ENCODE peak calls at places on chromosomes 7 and 10, in ten cellular contexts. One of them, this sample, is unnamed. For H3K4me1, the result is how much of the 10 kb centered on the place peaks cover.

GRCh38 chr7:151888079-151888673 is 11.3 kb upstream of the PRKAG2 start:
- DNase-seq in colonic mucosa: no peak
- DNase-seq in Panc1: no peak
- DNase-seq in astrocyte: no peak
- DNase-seq in K562: no peak
- DNase-seq in pancreas: peak
- DNase-seq in mammary epithelial cell: no peak
- DNase-seq in left ventricle myocardium inferior: no peak
- DNase-seq in CD8-positive, alpha-beta memory T cell: no peak
- DNase-seq in mesenchymal stem cell: no peak
- DNase-seq in this sample: no peak

GRCh38 chr7:23938937-23939552 is 229.0 kb downstream of the STK31 start:
- DNase-seq in colonic mucosa: peak
- DNase-seq in Panc1: peak
- DNase-seq in astrocyte: peak
- DNase-seq in K562: peak
- DNase-seq in pancreas: no peak
- DNase-seq in mammary epithelial cell: peak
- DNase-seq in left ventricle myocardium inferior: no peak
- DNase-seq in CD8-positive, alpha-beta memory T cell: no peak
- DNase-seq in mesenchymal stem cell: peak
- DNase-seq in this sample: no peak

GRCh38 chr10:71272122-71272771 is 46.8 kb upstream of the SLC29A3 start:
- DNase-seq in colonic mucosa: no peak
- DNase-seq in Panc1: no peak
- DNase-seq in astrocyte: peak
- DNase-seq in K562: no peak
- DNase-seq in pancreas: no peak
- DNase-seq in mammary epithelial cell: peak
- DNase-seq in left ventricle myocardium inferior: no peak
- DNase-seq in CD8-positive, alpha-beta memory T cell: no peak
- DNase-seq in mesenchymal stem cell: peak
- DNase-seq in this sample: no peak

GRCh38 chr10:62626096-62626495 is 178.4 kb upstream of the ADO start:
- DNase-seq in colonic mucosa: no peak
- DNase-seq in Panc1: no peak
- DNase-seq in astrocyte: no peak
- DNase-seq in K562: no peak
- DNase-seq in pancreas: no peak
- DNase-seq in mammary epithelial cell: no peak
- DNase-seq in left ventricle myocardium inferior: no peak
- DNase-seq in CD8-positive, alpha-beta memory T cell: no peak
- DNase-seq in mesenchymal stem cell: no peak
- DNase-seq in this sample: no peak

GRCh38 chr7:81669476-81670105 is 100.3 kb downstream of the HGF start:
- DNase-seq in colonic mucosa: no peak
- DNase-seq in Panc1: no peak
- DNase-seq in astrocyte: no peak
- DNase-seq in K562: no peak
- DNase-seq in pancreas: no peak
- DNase-seq in mammary epithelial cell: no peak
- DNase-seq in left ventricle myocardium inferior: no peak
- DNase-seq in CD8-positive, alpha-beta memory T cell: no peak
- DNase-seq in mesenchymal stem cell: no peak
- DNase-seq in this sample: no peak

GRCh38 chr10:49115015-49115795 is at the start of gene VSTM4:
- DNase-seq in colonic mucosa: no peak
- DNase-seq in Panc1: no peak
- DNase-seq in astrocyte: peak
- DNase-seq in K562: peak
- DNase-seq in pancreas: no peak
- DNase-seq in mammary epithelial cell: no peak
- DNase-seq in left ventricle myocardium inferior: peak
- DNase-seq in CD8-positive, alpha-beta memory T cell: no peak
- DNase-seq in mesenchymal stem cell: peak
- DNase-seq in this sample: peak

GRCh38 chr10:17669185-17669872 is 25.4 kb downstream of the STAM start:
- DNase-seq in colonic mucosa: no peak
- DNase-seq in Panc1: no peak
- DNase-seq in astrocyte: no peak
- DNase-seq in K562: no peak
- DNase-seq in pancreas: no peak
- DNase-seq in mammary epithelial cell: no peak
- DNase-seq in left ventricle myocardium inferior: no peak
- DNase-seq in CD8-positive, alpha-beta memory T cell: peak
- DNase-seq in mesenchymal stem cell: no peak
- DNase-seq in this sample: no peak

GRCh38 chr10:49144021-49144720 is 10.3 kb upstream of the FAM170B start:
- DNase-seq in colonic mucosa: no peak
- DNase-seq in Panc1: no peak
- DNase-seq in astrocyte: no peak
- DNase-seq in K562: no peak
- DNase-seq in pancreas: no peak
- DNase-seq in mammary epithelial cell: no peak
- DNase-seq in left ventricle myocardium inferior: no peak
- DNase-seq in CD8-positive, alpha-beta memory T cell: no peak
- DNase-seq in mesenchymal stem cell: peak
- DNase-seq in this sample: no peak

GRCh38 chr10:71536332-71536731 is 139.6 kb downstream of the CDH23 start:
- DNase-seq in colonic mucosa: no peak
- DNase-seq in Panc1: no peak
- DNase-seq in astrocyte: no peak
- DNase-seq in K562: no peak
- DNase-seq in pancreas: no peak
- DNase-seq in mammary epithelial cell: peak
- DNase-seq in left ventricle myocardium inferior: no peak
- DNase-seq in CD8-positive, alpha-beta memory T cell: no peak
- DNase-seq in mesenchymal stem cell: no peak
- DNase-seq in this sample: no peak

GRCh38 chr7:91771394-91771793 is 109.1 kb downstream of the MTERF1 start:
- DNase-seq in colonic mucosa: no peak
- DNase-seq in Panc1: no peak
- DNase-seq in astrocyte: peak
- DNase-seq in K562: no peak
- DNase-seq in pancreas: no peak
- DNase-seq in mammary epithelial cell: peak
- DNase-seq in left ventricle myocardium inferior: no peak
- DNase-seq in CD8-positive, alpha-beta memory T cell: no peak
- DNase-seq in mesenchymal stem cell: no peak
- DNase-seq in this sample: no peak

GRCh38 chr7:70353310-70353947 is 755.2 kb downstream of the AUTS2 start:
- DNase-seq in colonic mucosa: no peak
- DNase-seq in Panc1: no peak
- DNase-seq in astrocyte: no peak
- DNase-seq in K562: no peak
- DNase-seq in pancreas: no peak
- DNase-seq in mammary epithelial cell: no peak
- DNase-seq in left ventricle myocardium inferior: no peak
- DNase-seq in CD8-positive, alpha-beta memory T cell: no peak
- DNase-seq in mesenchymal stem cell: no peak
- DNase-seq in this sample: no peak

GRCh38 chr7:17371656-17372524 is 73.4 kb downstream of the AHR start:
- DNase-seq in colonic mucosa: peak
- DNase-seq in Panc1: peak
- DNase-seq in astrocyte: peak
- DNase-seq in K562: no peak
- DNase-seq in pancreas: no peak
- DNase-seq in mammary epithelial cell: peak
- DNase-seq in left ventricle myocardium inferior: no peak
- DNase-seq in CD8-positive, alpha-beta memory T cell: no peak
- DNase-seq in mesenchymal stem cell: peak
- DNase-seq in this sample: no peak

GRCh38 chr10:58158806-58159205 is 108.9 kb downstream of the IPMK start:
- DNase-seq in colonic mucosa: no peak
- DNase-seq in Panc1: no peak
- DNase-seq in astrocyte: peak
- DNase-seq in K562: no peak
- DNase-seq in pancreas: no peak
- DNase-seq in mammary epithelial cell: no peak
- DNase-seq in left ventricle myocardium inferior: no peak
- DNase-seq in CD8-positive, alpha-beta memory T cell: no peak
- DNase-seq in mesenchymal stem cell: peak
- DNase-seq in this sample: no peak

GRCh38 chr7:42224391-42225003 is 12.5 kb downstream of the GLI3 start:
- DNase-seq in colonic mucosa: no peak
- DNase-seq in Panc1: no peak
- DNase-seq in astrocyte: no peak
- DNase-seq in K562: peak
- DNase-seq in pancreas: no peak
- DNase-seq in mammary epithelial cell: no peak
- DNase-seq in left ventricle myocardium inferior: no peak
- DNase-seq in CD8-positive, alpha-beta memory T cell: no peak
- DNase-seq in mesenchymal stem cell: no peak
- DNase-seq in this sample: no peak
- H3K4me1 ChIP-seq in colonic mucosa: under half
- H3K4me1 ChIP-seq in Panc1: under half
- H3K4me1 ChIP-seq in astrocyte: under half
- H3K4me1 ChIP-seq in K562: under half
- H3K4me1 ChIP-seq in pancreas: under half
- H3K4me1 ChIP-seq in mammary epithelial cell: under half
- H3K4me1 ChIP-seq in left ventricle myocardium inferior: under half
- H3K4me1 ChIP-seq in CD8-positive, alpha-beta memory T cell: under half
- H3K4me1 ChIP-seq in mesenchymal stem cell: under half
- H3K4me1 ChIP-seq in this sample: half or more

GRCh38 chr10:6299743-6300105 is 97.0 kb downstream of the PFKFB3 start:
- DNase-seq in colonic mucosa: no peak
- DNase-seq in Panc1: no peak
- DNase-seq in astrocyte: no peak
- DNase-seq in K562: no peak
- DNase-seq in pancreas: no peak
- DNase-seq in mammary epithelial cell: peak
- DNase-seq in left ventricle myocardium inferior: no peak
- DNase-seq in CD8-positive, alpha-beta memory T cell: no peak
- DNase-seq in mesenchymal stem cell: no peak
- DNase-seq in this sample: no peak

GRCh38 chr10:6297522-6297921 is 94.8 kb downstream of the PFKFB3 start:
- DNase-seq in colonic mucosa: no peak
- DNase-seq in Panc1: no peak
- DNase-seq in astrocyte: no peak
- DNase-seq in K562: no peak
- DNase-seq in pancreas: no peak
- DNase-seq in mammary epithelial cell: no peak
- DNase-seq in left ventricle myocardium inferior: no peak
- DNase-seq in CD8-positive, alpha-beta memory T cell: no peak
- DNase-seq in mesenchymal stem cell: peak
- DNase-seq in this sample: no peak

GRCh38 chr10:6299234-6299633 is 96.5 kb downstream of the PFKFB3 start:
- DNase-seq in colonic mucosa: no peak
- DNase-seq in Panc1: peak
- DNase-seq in astrocyte: peak
- DNase-seq in K562: no peak
- DNase-seq in pancreas: peak
- DNase-seq in mammary epithelial cell: peak
- DNase-seq in left ventricle myocardium inferior: no peak
- DNase-seq in CD8-positive, alpha-beta memory T cell: no peak
- DNase-seq in mesenchymal stem cell: no peak
- DNase-seq in this sample: peak

GRCh38 chr10:6297951-6298381 is 95.2 kb downstream of the PFKFB3 start:
- DNase-seq in colonic mucosa: peak
- DNase-seq in Panc1: no peak
- DNase-seq in astrocyte: peak
- DNase-seq in K562: no peak
- DNase-seq in pancreas: no peak
- DNase-seq in mammary epithelial cell: no peak
- DNase-seq in left ventricle myocardium inferior: no peak
- DNase-seq in CD8-positive, alpha-beta memory T cell: no peak
- DNase-seq in mesenchymal stem cell: peak
- DNase-seq in this sample: no peak

GRCh38 chr10:6298428-6298827 is 95.7 kb downstream of the PFKFB3 start:
- DNase-seq in colonic mucosa: no peak
- DNase-seq in Panc1: no peak
- DNase-seq in astrocyte: no peak
- DNase-seq in K562: no peak
- DNase-seq in pancreas: no peak
- DNase-seq in mammary epithelial cell: no peak
- DNase-seq in left ventricle myocardium inferior: no peak
- DNase-seq in CD8-positive, alpha-beta memory T cell: no peak
- DNase-seq in mesenchymal stem cell: no peak
- DNase-seq in this sample: no peak
- H3K27ac ChIP-seq in colonic mucosa: peak
- H3K27ac ChIP-seq in Panc1: no peak
- H3K27ac ChIP-seq in astrocyte: no peak
- H3K27ac ChIP-seq in K562: no peak
- H3K27ac ChIP-seq in pancreas: peak
- H3K27ac ChIP-seq in mammary epithelial cell: no peak
- H3K27ac ChIP-seq in left ventricle myocardium inferior: no peak
- H3K27ac ChIP-seq in CD8-positive, alpha-beta memory T cell: no peak
- H3K27ac ChIP-seq in mesenchymal stem cell: no peak
- H3K27ac ChIP-seq in this sample: peak

GRCh38 chr7:39682042-39682441 is 58.7 kb downstream of the RALA start:
- DNase-seq in colonic mucosa: no peak
- DNase-seq in Panc1: no peak
- DNase-seq in astrocyte: no peak
- DNase-seq in K562: no peak
- DNase-seq in pancreas: no peak
- DNase-seq in mammary epithelial cell: no peak
- DNase-seq in left ventricle myocardium inferior: no peak
- DNase-seq in CD8-positive, alpha-beta memory T cell: no peak
- DNase-seq in mesenchymal stem cell: no peak
- DNase-seq in this sample: no peak
- H3K4me1 ChIP-seq in colonic mucosa: under half
- H3K4me1 ChIP-seq in Panc1: under half
- H3K4me1 ChIP-seq in astrocyte: under half
- H3K4me1 ChIP-seq in K562: under half
- H3K4me1 ChIP-seq in pancreas: under half
- H3K4me1 ChIP-seq in mammary epithelial cell: under half
- H3K4me1 ChIP-seq in left ventricle myocardium inferior: half or more
- H3K4me1 ChIP-seq in CD8-positive, alpha-beta memory T cell: under half
- H3K4me1 ChIP-seq in mesenchymal stem cell: under half
- H3K4me1 ChIP-seq in this sample: under half

DNA sequence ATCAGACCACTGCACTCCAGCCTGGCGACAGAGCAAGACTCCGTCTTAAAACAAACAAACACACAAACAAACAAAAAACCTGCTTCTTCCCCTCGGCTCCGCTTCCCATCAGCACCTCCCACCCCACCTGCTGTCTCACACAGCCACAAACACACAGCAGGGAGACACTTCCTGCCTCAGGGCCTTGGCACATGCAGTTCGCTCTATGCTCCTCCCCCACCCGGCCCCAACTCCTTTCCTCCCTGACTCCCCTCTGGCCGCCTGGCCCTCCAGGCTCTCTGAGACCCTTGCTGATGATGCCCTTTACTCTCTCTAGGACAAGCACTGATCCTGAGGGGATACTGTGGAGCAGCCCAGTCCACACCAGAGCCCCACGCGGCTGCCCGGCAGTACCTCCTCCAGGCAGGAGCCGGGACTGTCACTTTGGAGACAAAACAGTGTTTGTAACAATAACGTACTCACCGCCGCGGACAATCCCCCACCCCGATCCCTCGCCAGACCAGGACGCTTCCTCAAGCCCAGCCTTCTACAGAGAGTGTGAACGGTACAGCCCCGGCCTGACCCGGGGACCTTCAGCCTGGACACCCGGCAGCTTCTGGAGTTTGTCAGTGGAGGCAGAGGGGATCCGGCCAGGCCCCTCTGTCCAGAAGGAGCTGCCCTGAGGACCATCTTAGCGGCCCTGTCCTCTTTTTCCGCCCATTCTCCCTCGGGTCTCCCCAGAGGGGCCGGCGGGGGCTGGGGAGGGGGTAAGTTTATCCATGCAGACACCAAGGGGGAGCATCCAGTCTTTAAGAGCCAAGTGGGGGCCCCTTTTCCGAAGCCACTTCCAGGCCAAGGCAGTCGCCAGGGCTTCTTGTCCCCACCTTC is 50.0 kb upstream of the GTF2IRD1 start:
- DNase-seq in colonic mucosa: no peak
- DNase-seq in Panc1: no peak
- DNase-seq in astrocyte: no peak
- DNase-seq in K562: peak
- DNase-seq in pancreas: no peak
- DNase-seq in mammary epithelial cell: no peak
- DNase-seq in left ventricle myocardium inferior: no peak
- DNase-seq in CD8-positive, alpha-beta memory T cell: no peak
- DNase-seq in mesenchymal stem cell: no peak
- DNase-seq in this sample: no peak
- H3K27ac ChIP-seq in colonic mucosa: no peak
- H3K27ac ChIP-seq in Panc1: no peak
- H3K27ac ChIP-seq in astrocyte: no peak
- H3K27ac ChIP-seq in K562: no peak
- H3K27ac ChIP-seq in pancreas: no peak
- H3K27ac ChIP-seq in mammary epithelial cell: no peak
- H3K27ac ChIP-seq in left ventricle myocardium inferior: no peak
- H3K27ac ChIP-seq in CD8-positive, alpha-beta memory T cell: no peak
- H3K27ac ChIP-seq in mesenchymal stem cell: no peak
- H3K27ac ChIP-seq in this sample: no peak

This sample was measured in vagina.